ENCODE peak calls at places on chromosomes 13 and 19, in six cellular contexts. J, L, B, V, R and H are unnamed samples.

GRCh38 chr19:35154535-35155406 is at the start of gene FXYD5:
- DNase-seq in J (no peak), L (no peak), B (peak; percentile 80), V (peak; percentile 86), R (peak; percentile 91), H (peak; percentile 69)

GRCh38 chr19:18869231-18869575 is 26.8 kb downstream of the CERS1 start:
- DNase-seq in J (no peak), L (no peak), B (no peak), V (no peak), R (no peak), H (no peak)

GRCh38 chr13:101514695-101515275 is 62.3 kb downstream of the ITGBL1 start:
- DNase-seq in J (peak; percentile 21), L (no peak), B (peak; percentile 68), V (peak; percentile 72), R (peak; percentile 61), H (no peak)

GRCh38 chr19:3961007-3961406 is 9.9 kb downstream of the DAPK3 start:
- DNase-seq in J (no peak), L (no peak), B (no peak), V (no peak), R (no peak), H (no peak)

GRCh38 chr13:93797463-93797862 is 570.9 kb downstream of the GPC6 start:
- DNase-seq in J (no peak), L (no peak), B (peak; percentile 21), V (no peak), R (no peak), H (no peak)

GRCh38 chr13:98228661-98229349 is 51.7 kb upstream of the RNF113B start:
- DNase-seq in J (no peak), L (no peak), B (peak; percentile 74), V (peak; percentile 69), R (peak; percentile 24), H (no peak)

GRCh38 chr13:36163809-36164308 is 32.7 kb upstream of the DCLK1 start:
- DNase-seq in J (no peak), L (no peak), B (peak; percentile 87), V (no peak), R (no peak), H (no peak)

GRCh38 chr19:32287811-32288227 is 57.6 kb upstream of the ZNF507 start:
- DNase-seq in J (peak; percentile 63), L (peak; percentile 34), B (peak; percentile 61), V (peak; percentile 75), R (peak; percentile 53), H (peak; percentile 84)

GRCh38 chr19:48713864-48714755 is 5.4 kb downstream of the MAMSTR start:
- DNase-seq in J (peak; percentile 100), L (peak; percentile 98), B (peak; percentile 98), V (peak; percentile 99), R (peak; percentile 100), H (peak; percentile 99)

GRCh38 chr13:26379831-26380230 is 125.9 kb downstream of the CDK8 start:
- DNase-seq in J (no peak), L (no peak), B (no peak), V (peak; percentile 66), R (no peak), H (no peak)

GRCh38 chr13:65497265-65497664 is 1732.9 kb downstream of the PCDH9 start:
- DNase-seq in J (no peak), L (no peak), B (peak; percentile 68), V (peak; percentile 63), R (peak; percentile 33), H (no peak)

GRCh38 chr13:79451500-79451962 is 29.4 kb upstream of the NDFIP2 start:
- DNase-seq in J (no peak), L (no peak), B (peak; percentile 92), V (peak; percentile 82), R (peak; percentile 96), H (peak; percentile 42)

GRCh38 chr19:17027428-17027816 is 812 bp upstream of the CPAMD8 start:
- DNase-seq in J (no peak), L (no peak), B (no peak), V (no peak), R (no peak), H (no peak)

GRCh38 chr13:97977376-97977705 is 23.9 kb downstream of the IPO5 start:
- DNase-seq in J (no peak), L (no peak), B (no peak), V (no peak), R (peak; percentile 40), H (no peak)

GRCh38 chr19:29266001-29266400 is 53.0 kb upstream of the UQCRFS1 start:
- DNase-seq in J (no peak), L (no peak), B (no peak), V (no peak), R (no peak), H (peak; percentile 15)

GRCh38 chr13:74037762-74038161 is 96.4 kb downstream of the KLF12 start:
- DNase-seq in J (no peak), L (no peak), B (no peak), V (no peak), R (no peak), H (no peak)

GRCh38 chr19:11382898-11383705 is 1.0 kb downstream of the EPOR start:
- DNase-seq in J (no peak), L (no peak), B (no peak), V (peak; percentile 81), R (peak; percentile 65), H (peak; percentile 87)

GRCh38 chr13:89061821-89062220 is 1390.7 kb downstream of the SLITRK5 start:
- DNase-seq in J (no peak), L (no peak), B (no peak), V (no peak), R (no peak), H (no peak)

GRCh38 chr13:76696370-76696769 is 189.8 kb downstream of the KCTD12 start:
- DNase-seq in J (no peak), L (no peak), B (peak; percentile 51), V (peak; percentile 28), R (peak; percentile 42), H (no peak)

GRCh38 chr13:45040626-45041025 is 51.3 kb downstream of the GPALPP1 start:
- DNase-seq in J (no peak), L (no peak), B (no peak), V (no peak), R (no peak), H (no peak)

GRCh38 chr19:13554506-13555235 is 48.4 kb upstream of the CACNA1A start:
- DNase-seq in J (no peak), L (no peak), B (no peak), V (no peak), R (no peak), H (no peak)

GRCh38 chr13:114049026-114049425 is 75.2 kb upstream of the C13orf46 start:
- DNase-seq in J (no peak), L (no peak), B (no peak), V (no peak), R (no peak), H (no peak)

GRCh38 chr13:33785384-33785783 is 32.6 kb upstream of the RFC3 start:
- DNase-seq in J (no peak), L (no peak), B (no peak), V (no peak), R (no peak), H (no peak)

GRCh38 chr19:49790866-49791265 is 22.2 kb downstream of the FUZ start:
- DNase-seq in J (no peak), L (no peak), B (peak; percentile 11), V (no peak), R (no peak), H (no peak)

DNA sequence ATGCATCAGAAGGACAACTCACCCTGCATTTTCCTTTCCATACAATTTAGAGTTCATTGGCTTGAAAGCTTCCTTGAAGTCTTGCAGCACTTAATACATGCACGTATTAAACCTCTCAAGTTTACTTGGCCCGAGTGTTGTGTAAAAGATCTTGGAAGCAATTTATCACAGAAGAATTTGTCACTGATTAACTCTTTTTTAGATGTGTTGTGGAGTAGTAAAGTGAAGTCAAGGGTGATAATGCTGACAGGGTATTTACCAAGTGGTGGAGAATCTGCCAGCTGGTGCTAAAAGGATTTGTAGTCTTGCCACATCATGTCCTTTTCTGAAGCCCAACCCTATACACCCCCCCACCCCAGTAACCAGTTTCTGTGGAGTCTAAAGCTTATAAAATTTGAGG is 421.0 kb upstream of the MIR17HG start:
- DNase-seq in J (no peak), L (no peak), B (no peak), V (no peak), R (peak; percentile 66), H (no peak)
- H3K4me2 ChIP-seq in J (no peak overlapping the region), L (no peak overlapping the region), B (no peak overlapping the region), V (no peak overlapping the region), R (no peak overlapping the region), H (no peak overlapping the region)

GRCh38 chr19:23410155-23410554 is 14.9 kb upstream of the ZNF91 start:
- DNase-seq in J (no peak), L (no peak), B (no peak), V (no peak), R (no peak), H (no peak)

GRCh38 chr19:23420824-23421223 is 25.6 kb upstream of the ZNF91 start:
- DNase-seq in J (no peak), L (no peak), B (no peak), V (no peak), R (no peak), H (no peak)

GRCh38 chr19:23415034-23415433 is 19.8 kb upstream of the ZNF91 start:
- DNase-seq in J (peak; percentile 15), L (no peak), B (no peak), V (no peak), R (no peak), H (no peak)

GRCh38 chr19:23415561-23416191 is 20.4 kb upstream of the ZNF91 start:
- DNase-seq in J (peak; percentile 84), L (peak; percentile 79), B (no peak), V (peak; percentile 61), R (peak; percentile 6), H (peak; percentile 95)
- H2BK5ac ChIP-seq in J (no peak overlapping the region), L (peak overlapping the region; percentile 95), B (no peak overlapping the region), V (no peak overlapping the region), R (no peak overlapping the region), H (no peak overlapping the region)

DNA sequence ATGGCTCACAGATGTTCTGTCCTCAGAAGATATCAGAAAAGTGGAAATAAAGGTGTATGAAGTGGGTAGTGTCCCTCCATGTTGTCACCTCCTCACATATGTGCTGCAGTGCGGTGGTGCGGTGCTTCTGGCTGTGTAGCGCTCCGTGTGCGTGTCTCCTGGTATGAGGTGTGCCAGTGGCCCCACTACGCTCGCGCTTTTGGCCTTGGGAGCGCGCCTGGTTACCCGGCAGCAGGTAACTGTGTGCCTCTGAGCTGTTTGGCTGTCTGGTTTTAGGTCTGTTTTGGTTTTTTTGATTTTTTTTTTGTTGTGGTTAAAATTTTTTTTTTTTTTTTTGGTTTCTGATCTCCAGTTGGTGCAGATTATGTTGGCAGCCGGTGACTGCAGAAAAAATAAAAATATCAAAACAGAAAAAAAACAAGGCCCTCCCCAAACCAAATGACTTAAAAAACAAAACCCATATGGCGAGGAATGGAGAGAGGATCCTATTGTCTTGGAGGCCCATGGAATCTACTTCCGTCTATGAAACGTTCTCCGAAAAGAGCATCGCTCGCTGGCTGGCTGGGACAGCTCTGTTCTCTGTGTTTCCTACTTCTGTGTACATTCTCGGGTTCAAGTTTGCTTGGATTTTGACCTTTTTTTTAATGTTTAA is 7.9 kb downstream of the HNRNPL start:
- DNase-seq in J (no peak), L (no peak), B (no peak), V (no peak), R (no peak), H (no peak)
- H3K14ac ChIP-seq in J (no peak overlapping the region), L (no peak overlapping the region), B (no peak overlapping the region), V (no peak overlapping the region), R (no peak overlapping the region), H (no peak overlapping the region)

GRCh38 chr13:108215428-108215827 is at the start of gene LIG4:
- DNase-seq in J (peak; percentile 89), L (peak; percentile 93), B (peak; percentile 92), V (peak; percentile 89), R (peak; percentile 92), H (peak; percentile 97)
- H3K4me2 ChIP-seq in J (peak within 1 kb of the TSS; percentile 76), L (peak within 1 kb of the TSS; percentile 99), B (peak within 1 kb of the TSS; percentile 99), V (peak within 1 kb of the TSS; percentile 91), R (peak within 1 kb of the TSS; percentile 57), H (peak within 1 kb of the TSS; percentile 83)